ENCODE peak calls at places on chromosome 10, in four cellular contexts. B is K562, M is A549, J is GM12878. W is an unnamed sample.

GRCh38 chr10:114603943-114604342 is 54.1 kb downstream of the ABLIM1 start:
- DNase-seq in B (no peak), M (no peak), J (no peak), W (no peak)

GRCh38 chr10:45444976-45445898 is 71.2 kb downstream of the ALOX5 start:
- DNase-seq in B (no peak), M (no peak), J (no peak), W (no peak)

GRCh38 chr10:129967579-129968019 is 3.5 kb upstream of the EBF3 start:
- DNase-seq in B (no peak), M (no peak), J (no peak), W (no peak)

GRCh38 chr10:43691503-43691902 is 42.8 kb upstream of the ZNF32 start:
- DNase-seq in B (no peak), M (no peak), J (no peak), W (peak)

GRCh38 chr10:8037199-8037801 is 17.2 kb upstream of the GATA3 start:
- DNase-seq in B (no peak), M (no peak), J (no peak), W (no peak)

GRCh38 chr10:42367532-42368230 is 270.7 kb downstream of the ZNF33B start:
- DNase-seq in B (peak), M (no peak), J (peak), W (peak)

GRCh38 chr10:128642502-128642901 is 516.3 kb upstream of the MKI67 start:
- DNase-seq in B (no peak), M (no peak), J (no peak), W (no peak)

GRCh38 chr10:76329891-76330575 is 898.6 kb downstream of the LRMDA start:
- DNase-seq in B (no peak), M (peak), J (no peak), W (peak)

GRCh38 chr10:90644165-90644564 is 213.7 kb downstream of the HTR7 start:
- DNase-seq in B (no peak), M (no peak), J (no peak), W (no peak)

GRCh38 chr10:36448760-36449681 is 676.4 kb upstream of the ANKRD30A start:
- DNase-seq in B (no peak), M (no peak), J (no peak), W (peak)

GRCh38 chr10:30115391-30116253 is 56.2 kb upstream of the JCAD start:
- DNase-seq in B (no peak), M (no peak), J (no peak), W (peak)

GRCh38 chr10:124283215-124284046 is 135.3 kb downstream of the OAT start:
- DNase-seq in B (no peak), M (no peak), J (no peak), W (no peak)

GRCh38 chr10:71302451-71302850 is 16.6 kb upstream of the SLC29A3 start:
- DNase-seq in B (no peak), M (no peak), J (no peak), W (no peak)

GRCh38 chr10:71300555-71301370 is 18.3 kb upstream of the SLC29A3 start:
- DNase-seq in B (no peak), M (no peak), J (no peak), W (no peak)

GRCh38 chr10:71303569-71303907 is 15.5 kb upstream of the SLC29A3 start:
- DNase-seq in B (no peak), M (no peak), J (no peak), W (no peak)

GRCh38 chr10:71301371-71301916 is 17.6 kb upstream of the SLC29A3 start:
- DNase-seq in B (no peak), M (no peak), J (no peak), W (no peak)

GRCh38 chr10:71302874-71303568 is 16.0 kb upstream of the SLC29A3 start:
- DNase-seq in B (peak), M (peak), J (no peak), W (peak)
- TF ChIP-seq ELK1 in B (no peak), M (no peak), J (no peak), W (no peak)

DNA sequence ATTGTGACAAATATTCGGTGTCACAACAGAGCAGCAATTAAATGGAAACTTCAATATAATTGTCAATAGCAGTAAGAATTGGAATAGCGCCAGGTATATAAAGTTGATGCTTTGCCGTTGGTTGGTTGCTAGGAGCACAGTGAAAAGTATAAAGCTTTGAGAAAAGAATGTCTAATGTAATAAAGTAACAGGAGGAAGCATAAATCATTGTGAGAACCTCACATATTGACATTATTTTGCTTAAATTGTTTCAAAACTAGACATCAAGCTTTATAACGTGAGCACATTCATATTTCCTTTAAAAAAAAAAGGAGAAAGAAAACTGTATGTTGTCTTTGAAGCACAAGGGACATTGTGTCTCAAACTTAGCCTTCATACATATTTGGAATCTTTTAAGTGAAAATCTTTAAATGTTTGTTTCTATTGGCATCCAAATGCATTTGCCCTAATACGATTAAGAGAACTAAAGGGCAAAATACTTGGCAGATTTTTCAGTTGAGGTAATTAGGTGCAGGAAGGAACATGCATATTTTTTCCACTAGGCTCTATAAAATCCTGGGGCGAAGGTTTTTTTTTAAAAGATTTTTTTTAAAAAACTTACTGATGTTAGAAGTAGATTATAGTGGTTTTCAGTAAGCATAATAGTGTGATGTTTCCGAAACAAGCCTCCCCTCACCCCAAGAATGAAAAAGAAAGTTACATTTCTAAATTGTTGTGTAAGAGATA is 92.3 kb downstream of the ARID5B start:
- DNase-seq in B (no peak), M (no peak), J (no peak), W (no peak)
- H3K4me3 ChIP-seq in B (no peak), M (no peak), J (no peak), W (no peak)

GRCh38 chr10:35268323-35268722 is 68.0 kb upstream of the CCNY start:
- DNase-seq in B (no peak), M (no peak), J (no peak), W (no peak)
- TF ChIP-seq ELK1 in B (no peak), M (no peak), J (no peak), W (no peak)

DNA sequence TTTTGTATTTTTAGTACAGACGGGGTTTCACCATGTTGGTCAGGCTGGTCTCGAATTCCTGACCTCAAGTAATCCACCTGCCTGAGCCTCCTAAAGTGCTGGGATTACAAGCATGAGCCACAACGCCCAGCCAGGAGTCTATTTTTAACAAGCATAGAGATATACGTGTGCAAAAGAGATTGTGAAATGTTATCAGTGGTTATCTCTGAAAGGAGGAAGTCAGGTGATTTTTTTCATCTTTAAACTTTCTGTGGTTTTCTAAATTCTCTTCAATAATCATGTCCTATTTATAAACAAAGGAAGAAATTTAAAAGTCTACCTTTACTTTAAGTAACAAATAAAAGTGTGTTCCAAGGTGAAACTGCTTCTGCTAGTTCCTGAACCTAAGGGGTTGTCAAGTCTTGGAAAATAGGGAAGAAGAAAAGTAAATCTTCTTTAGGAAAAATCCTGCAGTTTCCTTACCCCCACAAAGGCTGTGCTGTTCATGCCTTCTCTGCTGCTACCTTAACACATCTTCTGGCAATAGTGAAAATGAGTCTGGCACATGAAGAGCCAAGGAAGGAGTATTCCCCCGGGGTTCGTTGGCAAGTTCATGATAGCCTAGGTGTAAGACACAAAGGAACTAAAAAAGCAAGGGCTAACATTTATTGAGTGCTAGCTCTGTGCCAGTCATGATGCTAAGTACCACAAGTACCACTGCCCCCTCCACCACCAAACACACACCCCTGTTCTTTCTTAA is 51.1 kb downstream of the CYP26A1 start:
- DNase-seq in B (no peak), M (no peak), J (peak), W (no peak)
- H3K4me3 ChIP-seq in B (no peak), M (no peak), J (no peak), W (no peak)

GRCh38 chr10:95818663-95819062 is 62.7 kb downstream of the ENTPD1 start:
- DNase-seq in B (no peak), M (no peak), J (no peak), W (peak)
- TF ChIP-seq ELK1 in B (no peak), M (no peak), J (no peak), W (no peak)

DNA sequence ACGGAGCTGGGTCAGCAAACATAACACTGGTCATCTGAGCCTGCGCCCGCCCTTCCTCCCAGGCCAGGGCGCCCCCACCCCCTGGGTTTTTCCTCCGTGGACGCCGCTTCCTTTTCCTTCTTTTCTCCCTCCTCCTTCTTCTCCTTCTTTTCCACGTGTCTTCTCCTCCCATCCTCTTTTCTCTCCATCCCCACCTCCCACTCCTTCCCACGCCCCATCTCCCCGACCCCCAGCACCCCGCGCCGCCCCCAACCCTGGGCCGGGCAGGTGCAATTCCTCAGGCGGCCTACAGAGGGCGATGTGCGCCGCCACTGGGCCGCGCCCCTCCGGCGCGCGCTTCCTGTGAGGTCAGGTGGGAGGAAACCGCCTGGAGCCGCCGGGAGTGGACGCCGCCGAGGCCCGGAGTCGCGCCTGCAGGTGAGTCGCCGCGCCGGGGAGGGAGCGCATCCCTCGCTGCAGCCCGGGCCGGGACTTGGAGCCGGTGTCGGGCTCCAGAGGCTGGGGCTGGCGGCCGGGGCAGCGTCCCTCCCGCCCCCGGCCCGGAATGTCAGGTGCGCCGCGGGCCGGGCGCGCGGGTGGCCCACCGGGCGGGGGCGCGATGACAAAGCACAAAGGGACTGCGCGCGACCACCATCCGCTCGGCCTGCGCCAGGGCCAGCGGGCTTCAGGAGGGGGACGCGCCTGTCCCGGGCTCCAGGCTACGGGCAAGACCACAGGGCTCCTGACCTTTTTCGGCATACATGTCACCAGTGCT is at the start of gene FAM241B:
- DNase-seq in B (peak), M (peak), J (no peak), W (peak)
- H3K4me3 ChIP-seq in B (peak), M (peak), J (peak), W (peak)